ENCODE peak calls at places on chromosomes 4 and X, in six cellular contexts. I is GM12865; Q is ELR; U is activated CD4-positive, alpha-beta T cell treated with anti-CD3 and anti-CD28 coated beads, Interleukin-2, amount 50 U/mL, for 48 hours; P is ureter; H is germinal center. T is an unnamed sample.
A peak's percentile ranks its signal among the peaks of the same experiment; 100 is the strongest.

GRCh38 chrX:29299689-29300088 is 712.4 kb downstream of the IL1RAPL1 start:
- DNase-seq in I (no peak), Q (no peak), U (no peak), P (no peak), H (no peak), T (no peak)

GRCh38 chrX:79270401-79270800 is 96.7 kb downstream of the ITM2A start:
- DNase-seq in I (peak; percentile 85), Q (no peak), U (peak; percentile 80), P (no peak), H (peak; percentile 8), T (no peak)

GRCh38 chr4:94446386-94446785 is 5.4 kb upstream of the PDLIM5 start:
- DNase-seq in I (no peak), Q (peak; percentile 91), U (no peak), P (no peak), H (no peak), T (peak; percentile 88)

GRCh38 chrX:17597836-17598434 is 139.4 kb upstream of the SCML1 start:
- DNase-seq in I (no peak), Q (no peak), U (no peak), P (peak; percentile 75), H (no peak), T (no peak)

GRCh38 chrX:123976671-123977316 is 15.3 kb downstream of the STAG2 start:
- DNase-seq in I (no peak), Q (peak; percentile 62), U (no peak), P (no peak), H (no peak), T (peak; percentile 36)

GRCh38 chrX:120213438-120214265 is 37.0 kb upstream of the ZBTB33 start:
- DNase-seq in I (peak; percentile 64), Q (peak; percentile 62), U (peak; percentile 67), P (peak; percentile 65), H (peak; percentile 36), T (peak; percentile 48)

GRCh38 chrX:142428916-142429315 is 223.8 kb upstream of the MAGEC2 start:
- DNase-seq in I (no peak), Q (no peak), U (no peak), P (no peak), H (no peak), T (no peak)

GRCh38 chr4:39124885-39125599 is 57.3 kb upstream of the WDR19 start:
- DNase-seq in I (peak; percentile 33), Q (no peak), U (no peak), P (no peak), H (peak; percentile 14), T (no peak)

GRCh38 chrX:103776586-103776985 is at the start of gene PLP1:
- DNase-seq in I (no peak), Q (no peak), U (no peak), P (no peak), H (no peak), T (no peak)

GRCh38 chrX:27976284-27976683 is 5.0 kb downstream of the DCAF8L1 start:
- DNase-seq in I (no peak), Q (no peak), U (no peak), P (no peak), H (no peak), T (no peak)

GRCh38 chr4:6504900-6505496 is 32.6 kb upstream of the PPP2R2C start:
- DNase-seq in I (no peak), Q (no peak), U (no peak), P (no peak), H (no peak), T (no peak)

GRCh38 chr4:185599844-185600243 is 64.5 kb upstream of the PDLIM3 start:
- DNase-seq in I (no peak), Q (no peak), U (no peak), P (no peak), H (no peak), T (no peak)

GRCh38 chrX:149511081-149511480 is 6.0 kb upstream of the IDS start:
- DNase-seq in I (no peak), Q (no peak), U (no peak), P (no peak), H (no peak), T (no peak)

GRCh38 chrX:104126856-104127255 is 14.5 kb downstream of the ZCCHC18 start:
- DNase-seq in I (no peak), Q (no peak), U (no peak), P (no peak), H (no peak), T (no peak)

GRCh38 chrX:55487143-55487542 is 2.5 kb downstream of the USP51 start:
- DNase-seq in I (no peak), Q (no peak), U (no peak), P (no peak), H (no peak), T (no peak)

GRCh38 chrX:15616531-15616930 is 15.8 kb upstream of the ACE2 start:
- DNase-seq in I (no peak), Q (no peak), U (no peak), P (no peak), H (no peak), T (no peak)

GRCh38 chrX:68685722-68686683 is 38.5 kb downstream of the STARD8 start:
- DNase-seq in I (peak; percentile 8), Q (peak; percentile 67), U (peak; percentile 30), P (no peak), H (peak; percentile 6), T (peak; percentile 64)

GRCh38 chr4:148901075-148901705 is 459.0 kb upstream of the NR3C2 start:
- DNase-seq in I (no peak), Q (no peak), U (no peak), P (no peak), H (no peak), T (no peak)

GRCh38 chr4:152500798-152501434 is 35.0 kb downstream of the FBXW7 start:
- DNase-seq in I (peak; percentile 94), Q (peak; percentile 85), U (peak; percentile 30), P (peak; percentile 73), H (peak; percentile 54), T (peak; percentile 79)

GRCh38 chr4:113574636-113575103 is 186.9 kb downstream of the CAMK2D start:
- DNase-seq in I (no peak), Q (peak; percentile 43), U (no peak), P (no peak), H (no peak), T (peak; percentile 79)

GRCh38 chrX:13440166-13440565 is 120.3 kb upstream of the ATXN3L start:
- DNase-seq in I (no peak), Q (no peak), U (no peak), P (no peak), H (no peak), T (peak; percentile 21)

GRCh38 chrX:153981771-153982533 is 9.4 kb downstream of the TMEM187 start:
- DNase-seq in I (no peak), Q (no peak), U (peak; percentile 80), P (no peak), H (no peak), T (no peak)

GRCh38 chr4:103104886-103105285 is 5.3 kb upstream of the BDH2 start:
- DNase-seq in I (no peak), Q (no peak), U (no peak), P (no peak), H (no peak), T (no peak)

GRCh38 chrX:5788930-5789329 is 439.7 kb downstream of the NLGN4X start:
- DNase-seq in I (no peak), Q (no peak), U (no peak), P (no peak), H (no peak), T (no peak)

GRCh38 chrX:1451676-1452496 is 823 bp downstream of the ASMTL start:
- DNase-seq in I (no peak), Q (no peak), U (peak; percentile 8), P (peak; percentile 60), H (no peak), T (no peak)

GRCh38 chr4:87209696-87210095 is 10.7 kb downstream of the KLHL8 start:
- DNase-seq in I (peak; percentile 8), Q (no peak), U (no peak), P (no peak), H (peak; percentile 17), T (peak; percentile 5)

GRCh38 chrX:47560179-47560830 is 700 bp upstream of the ARAF start:
- DNase-seq in I (no peak), Q (no peak), U (no peak), P (no peak), H (no peak), T (no peak)

GRCh38 chr4:144565558-144566195 is 80.3 kb upstream of the HHIP start:
- DNase-seq in I (no peak), Q (peak; percentile 33), U (no peak), P (no peak), H (no peak), T (peak; percentile 48)

GRCh38 chr4:60216752-60217151 is 983.4 kb upstream of the ADGRL3 start:
- DNase-seq in I (no peak), Q (peak; percentile 22), U (no peak), P (no peak), H (no peak), T (peak; percentile 30)

GRCh38 chrX:23764183-23764582 is 18.8 kb upstream of the SAT1 start:
- DNase-seq in I (no peak), Q (no peak), U (no peak), P (no peak), H (no peak), T (no peak)

GRCh38 chrX:119236599-119237525 is 777 bp downstream of the PGRMC1 start:
- DNase-seq in I (peak; percentile 37), Q (peak; percentile 70), U (peak; percentile 40), P (peak; percentile 49), H (peak; percentile 5), T (peak; percentile 60)

GRCh38 chr4:21765810-21766407 is 182.7 kb downstream of the KCNIP4 start:
- DNase-seq in I (peak; percentile 41), Q (peak; percentile 64), U (peak; percentile 31), P (no peak), H (peak; percentile 24), T (peak; percentile 48)

GRCh38 chr4:77605210-77605902 is at the start of gene CXCL13:
- DNase-seq in I (no peak), Q (no peak), U (no peak), P (no peak), H (no peak), T (no peak)

GRCh38 chrX:17046478-17047097 is 100.1 kb downstream of the REPS2 start:
- DNase-seq in I (peak; percentile 60), Q (peak; percentile 65), U (peak; percentile 46), P (peak; percentile 61), H (peak; percentile 10), T (peak; percentile 44)

GRCh38 chrX:50081282-50081955 is 119.4 kb downstream of the AKAP4 start:
- DNase-seq in I (peak; percentile 29), Q (peak; percentile 9), U (peak; percentile 3), P (no peak), H (no peak), T (peak; percentile 5)

GRCh38 chrX:74492720-74493201 is 71.5 kb downstream of the SLC16A2 start:
- DNase-seq in I (peak; percentile 32), Q (no peak), U (peak; percentile 43), P (no peak), H (no peak), T (no peak)